ENCODE peak calls at places on chromosomes 16 and 17, in six cellular contexts. One of them, this sample, is unnamed.

GRCh38 chr17:38431343-38432145 is 3.3 kb downstream of the ARHGAP23 start:
- DNase-seq in dorsolateral prefrontal cortex: peak
- DNase-seq in left ventricle myocardium inferior: no peak
- DNase-seq in cardiac muscle cell: no peak
- DNase-seq in astrocyte: no peak
- DNase-seq in neural progenitor cell: no peak
- DNase-seq in this sample: no peak

GRCh38 chr17:69961488-69962145 is 113.4 kb upstream of the KCNJ16 start:
- DNase-seq in cardiac muscle cell: no peak
- DNase-seq in astrocyte: peak
- DNase-seq in dorsolateral prefrontal cortex: no peak
- DNase-seq in left ventricle myocardium inferior: no peak
- DNase-seq in neural progenitor cell: peak
- DNase-seq in this sample: no peak

GRCh38 chr17:4577386-4577993 is 6.8 kb upstream of the SMTNL2 start:
- DNase-seq in dorsolateral prefrontal cortex: no peak
- DNase-seq in cardiac muscle cell: no peak
- DNase-seq in left ventricle myocardium inferior: no peak
- DNase-seq in astrocyte: no peak
- DNase-seq in neural progenitor cell: no peak
- DNase-seq in this sample: no peak

GRCh38 chr17:49260011-49260921 is 29.7 kb upstream of the PHOSPHO1 start:
- DNase-seq in left ventricle myocardium inferior: peak
- DNase-seq in dorsolateral prefrontal cortex: no peak
- DNase-seq in neural progenitor cell: peak
- DNase-seq in cardiac muscle cell: peak
- DNase-seq in astrocyte: peak
- DNase-seq in this sample: peak

GRCh38 chr17:77409282-77410161 is 268.8 kb downstream of the SEC14L1 start:
- DNase-seq in neural progenitor cell: peak
- DNase-seq in astrocyte: peak
- DNase-seq in cardiac muscle cell: peak
- DNase-seq in dorsolateral prefrontal cortex: no peak
- DNase-seq in left ventricle myocardium inferior: peak
- DNase-seq in this sample: peak

GRCh38 chr17:2120550-2121335 is 65.8 kb downstream of the HIC1 start:
- DNase-seq in dorsolateral prefrontal cortex: no peak
- DNase-seq in astrocyte: no peak
- DNase-seq in neural progenitor cell: no peak
- DNase-seq in left ventricle myocardium inferior: no peak
- DNase-seq in cardiac muscle cell: no peak
- DNase-seq in this sample: peak

GRCh38 chr17:31588034-31588433 is 196.6 kb downstream of the RAB11FIP4 start:
- DNase-seq in astrocyte: no peak
- DNase-seq in cardiac muscle cell: no peak
- DNase-seq in left ventricle myocardium inferior: no peak
- DNase-seq in neural progenitor cell: no peak
- DNase-seq in dorsolateral prefrontal cortex: no peak
- DNase-seq in this sample: no peak

GRCh38 chr17:50203589-50204345 is 2.3 kb upstream of the COL1A1 start:
- DNase-seq in astrocyte: peak
- DNase-seq in left ventricle myocardium inferior: no peak
- DNase-seq in cardiac muscle cell: no peak
- DNase-seq in neural progenitor cell: no peak
- DNase-seq in dorsolateral prefrontal cortex: no peak
- DNase-seq in this sample: no peak

GRCh38 chr17:83194761-83195329 is 115.4 kb downstream of the METRNL start:
- DNase-seq in astrocyte: no peak
- DNase-seq in dorsolateral prefrontal cortex: peak
- DNase-seq in left ventricle myocardium inferior: no peak
- DNase-seq in neural progenitor cell: no peak
- DNase-seq in cardiac muscle cell: no peak
- DNase-seq in this sample: peak

GRCh38 chr16:48231675-48232214 is 12.4 kb upstream of the LONP2 start:
- DNase-seq in dorsolateral prefrontal cortex: no peak
- DNase-seq in astrocyte: peak
- DNase-seq in neural progenitor cell: peak
- DNase-seq in cardiac muscle cell: peak
- DNase-seq in left ventricle myocardium inferior: peak
- DNase-seq in this sample: peak

GRCh38 chr17:78132086-78132676 is 1.6 kb downstream of the TMC8 start:
- DNase-seq in astrocyte: no peak
- DNase-seq in dorsolateral prefrontal cortex: no peak
- DNase-seq in left ventricle myocardium inferior: no peak
- DNase-seq in cardiac muscle cell: peak
- DNase-seq in neural progenitor cell: no peak
- DNase-seq in this sample: no peak

GRCh38 chr17:57868007-57868774 is 18.3 kb upstream of the MRPS23 start:
- DNase-seq in cardiac muscle cell: no peak
- DNase-seq in astrocyte: peak
- DNase-seq in neural progenitor cell: peak
- DNase-seq in left ventricle myocardium inferior: peak
- DNase-seq in dorsolateral prefrontal cortex: no peak
- DNase-seq in this sample: peak

GRCh38 chr17:42883802-42884553 is 16.6 kb upstream of the G6PC1 start:
- DNase-seq in cardiac muscle cell: no peak
- DNase-seq in dorsolateral prefrontal cortex: no peak
- DNase-seq in left ventricle myocardium inferior: no peak
- DNase-seq in astrocyte: no peak
- DNase-seq in neural progenitor cell: no peak
- DNase-seq in this sample: no peak

GRCh38 chr17:48556534-48557401 is 11.9 kb upstream of the HOXB2 start:
- DNase-seq in left ventricle myocardium inferior: no peak
- DNase-seq in astrocyte: no peak
- DNase-seq in dorsolateral prefrontal cortex: no peak
- DNase-seq in cardiac muscle cell: no peak
- DNase-seq in neural progenitor cell: no peak
- DNase-seq in this sample: no peak

GRCh38 chr16:81445926-81446317 is 1.3 kb downstream of the CMIP start:
- DNase-seq in neural progenitor cell: peak
- DNase-seq in astrocyte: no peak
- DNase-seq in cardiac muscle cell: peak
- DNase-seq in left ventricle myocardium inferior: no peak
- DNase-seq in dorsolateral prefrontal cortex: no peak
- DNase-seq in this sample: peak

DNA sequence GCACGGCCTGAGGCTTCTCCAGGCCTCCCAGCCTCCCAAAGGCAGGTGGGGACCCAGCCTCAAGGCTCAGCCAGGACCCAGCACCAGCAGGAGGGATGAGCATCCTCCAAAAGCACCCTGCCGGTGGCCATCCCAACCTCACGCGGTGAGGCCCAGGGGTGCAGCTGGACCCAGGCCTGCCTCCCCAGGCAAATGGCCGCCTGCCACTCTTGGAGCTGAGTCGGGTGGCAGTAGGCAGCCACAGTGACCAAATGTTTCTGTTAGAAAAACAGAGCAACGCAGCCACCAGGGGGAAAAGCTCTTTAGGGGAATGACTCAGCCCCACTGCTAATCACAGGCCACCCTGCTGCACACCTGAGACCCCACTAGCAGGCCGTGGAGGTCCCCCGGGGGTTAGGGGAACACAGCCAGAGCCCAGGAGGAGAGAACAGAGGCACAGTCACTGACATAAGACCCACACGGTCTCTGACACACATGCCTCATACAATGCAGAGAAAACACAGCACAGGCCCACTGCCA is 12.5 kb downstream of the BCAR1 start:
- DNase-seq in neural progenitor cell: no peak
- DNase-seq in astrocyte: no peak
- DNase-seq in dorsolateral prefrontal cortex: peak
- DNase-seq in left ventricle myocardium inferior: no peak
- DNase-seq in cardiac muscle cell: no peak
- DNase-seq in this sample: no peak
- TF ChIP-seq CTCF in neural progenitor cell: no peak
- TF ChIP-seq CTCF in astrocyte: peak
- TF ChIP-seq CTCF in dorsolateral prefrontal cortex: no peak
- TF ChIP-seq CTCF in left ventricle myocardium inferior: peak
- TF ChIP-seq CTCF in cardiac muscle cell: peak
- TF ChIP-seq CTCF in this sample: no peak

GRCh38 chr17:7835818-7836595 is 2.0 kb downstream of the KDM6B start:
- DNase-seq in neural progenitor cell: peak
- DNase-seq in left ventricle myocardium inferior: peak
- DNase-seq in cardiac muscle cell: no peak
- DNase-seq in dorsolateral prefrontal cortex: no peak
- DNase-seq in astrocyte: peak
- DNase-seq in this sample: peak

GRCh38 chr17:7838291-7839075 is 4.5 kb downstream of the KDM6B start:
- DNase-seq in left ventricle myocardium inferior: no peak
- DNase-seq in astrocyte: peak
- DNase-seq in cardiac muscle cell: peak
- DNase-seq in dorsolateral prefrontal cortex: no peak
- DNase-seq in neural progenitor cell: peak
- DNase-seq in this sample: no peak

GRCh38 chr17:7836596-7837374 is 2.8 kb downstream of the KDM6B start:
- DNase-seq in dorsolateral prefrontal cortex: no peak
- DNase-seq in astrocyte: peak
- DNase-seq in left ventricle myocardium inferior: peak
- DNase-seq in cardiac muscle cell: peak
- DNase-seq in neural progenitor cell: peak
- DNase-seq in this sample: peak

GRCh38 chr17:7839199-7839889 is 5.3 kb downstream of the KDM6B start:
- DNase-seq in neural progenitor cell: no peak
- DNase-seq in dorsolateral prefrontal cortex: no peak
- DNase-seq in cardiac muscle cell: no peak
- DNase-seq in astrocyte: no peak
- DNase-seq in left ventricle myocardium inferior: no peak
- DNase-seq in this sample: no peak

GRCh38 chr17:7837375-7838290 is 3.6 kb downstream of the KDM6B start:
- DNase-seq in dorsolateral prefrontal cortex: no peak
- DNase-seq in left ventricle myocardium inferior: no peak
- DNase-seq in neural progenitor cell: peak
- DNase-seq in astrocyte: no peak
- DNase-seq in cardiac muscle cell: peak
- DNase-seq in this sample: no peak
- TF ChIP-seq CTCF in dorsolateral prefrontal cortex: no peak
- TF ChIP-seq CTCF in left ventricle myocardium inferior: no peak
- TF ChIP-seq CTCF in neural progenitor cell: no peak
- TF ChIP-seq CTCF in astrocyte: no peak
- TF ChIP-seq CTCF in cardiac muscle cell: no peak
- TF ChIP-seq CTCF in this sample: no peak

GRCh38 chr16:52191533-52192134 is 355.3 kb downstream of the TOX3 start:
- DNase-seq in left ventricle myocardium inferior: peak
- DNase-seq in cardiac muscle cell: peak
- DNase-seq in dorsolateral prefrontal cortex: peak
- DNase-seq in neural progenitor cell: peak
- DNase-seq in astrocyte: peak
- DNase-seq in this sample: peak

GRCh38 chr16:52193441-52193840 is 353.5 kb downstream of the TOX3 start:
- DNase-seq in neural progenitor cell: no peak
- DNase-seq in cardiac muscle cell: no peak
- DNase-seq in left ventricle myocardium inferior: no peak
- DNase-seq in dorsolateral prefrontal cortex: no peak
- DNase-seq in astrocyte: no peak
- DNase-seq in this sample: no peak
- TF ChIP-seq CTCF in neural progenitor cell: no peak
- TF ChIP-seq CTCF in cardiac muscle cell: no peak
- TF ChIP-seq CTCF in left ventricle myocardium inferior: no peak
- TF ChIP-seq CTCF in dorsolateral prefrontal cortex: no peak
- TF ChIP-seq CTCF in astrocyte: no peak
- TF ChIP-seq CTCF in this sample: no peak

GRCh38 chr17:45020354-45021138 is 30.9 kb downstream of the DCAKD start:
- DNase-seq in left ventricle myocardium inferior: no peak
- DNase-seq in astrocyte: no peak
- DNase-seq in neural progenitor cell: peak
- DNase-seq in cardiac muscle cell: no peak
- DNase-seq in dorsolateral prefrontal cortex: no peak
- DNase-seq in this sample: no peak

GRCh38 chr17:45019177-45019711 is 32.2 kb downstream of the DCAKD start:
- DNase-seq in neural progenitor cell: peak
- DNase-seq in cardiac muscle cell: peak
- DNase-seq in left ventricle myocardium inferior: peak
- DNase-seq in astrocyte: no peak
- DNase-seq in dorsolateral prefrontal cortex: no peak
- DNase-seq in this sample: peak

GRCh38 chr17:45022655-45023339 is 28.6 kb downstream of the DCAKD start:
- DNase-seq in astrocyte: no peak
- DNase-seq in cardiac muscle cell: no peak
- DNase-seq in neural progenitor cell: no peak
- DNase-seq in left ventricle myocardium inferior: no peak
- DNase-seq in dorsolateral prefrontal cortex: no peak
- DNase-seq in this sample: no peak

GRCh38 chr17:45021607-45022287 is 29.7 kb downstream of the DCAKD start:
- DNase-seq in astrocyte: no peak
- DNase-seq in cardiac muscle cell: peak
- DNase-seq in left ventricle myocardium inferior: peak
- DNase-seq in neural progenitor cell: peak
- DNase-seq in dorsolateral prefrontal cortex: no peak
- DNase-seq in this sample: peak

DNA sequence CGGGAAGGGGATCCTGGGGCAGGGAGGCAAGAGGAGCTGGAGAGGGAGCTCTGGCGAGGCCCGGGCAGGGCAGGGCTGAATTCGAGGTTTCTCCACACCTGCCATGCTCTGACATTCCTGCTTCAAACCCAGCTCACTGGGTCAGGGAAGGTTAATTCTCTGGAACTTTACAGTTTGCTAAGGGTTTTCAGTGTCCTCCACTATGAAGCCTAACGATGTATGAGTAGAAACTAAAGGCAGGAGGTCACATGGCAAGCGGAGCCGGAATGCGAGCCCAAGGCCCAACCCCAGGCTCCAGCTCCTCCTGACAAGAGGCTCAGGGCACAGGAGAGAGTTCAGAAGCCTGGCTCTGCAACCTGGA is 29.2 kb downstream of the DCAKD start:
- DNase-seq in neural progenitor cell: no peak
- DNase-seq in cardiac muscle cell: no peak
- DNase-seq in left ventricle myocardium inferior: no peak
- DNase-seq in astrocyte: no peak
- DNase-seq in dorsolateral prefrontal cortex: no peak
- DNase-seq in this sample: no peak
- TF ChIP-seq CTCF in neural progenitor cell: no peak
- TF ChIP-seq CTCF in cardiac muscle cell: no peak
- TF ChIP-seq CTCF in left ventricle myocardium inferior: peak
- TF ChIP-seq CTCF in astrocyte: no peak
- TF ChIP-seq CTCF in dorsolateral prefrontal cortex: peak
- TF ChIP-seq CTCF in this sample: no peak